ENCODE peak calls at places on chromosome 17, in six cellular contexts. B, M, D, X, H and A are unnamed samples.
A peak's percentile ranks its signal among the peaks of the same experiment; 100 is the strongest.

GRCh38 chr17:38916771-38917170 is 8.6 kb upstream of the LASP1NB start:
- DNase-seq in B (no peak), M (no peak), D (no peak), X (no peak), H (no peak), A (no peak)

GRCh38 chr17:9032151-9032550 is 10.8 kb downstream of the NTN1 start:
- DNase-seq in B (no peak), M (no peak), D (no peak), X (no peak), H (no peak), A (no peak)

GRCh38 chr17:81409190-81409935 is 14.1 kb downstream of the BAHCC1 start:
- DNase-seq in B (no peak), M (no peak), D (peak; percentile 69), X (no peak), H (no peak), A (peak; percentile 81)

GRCh38 chr17:78819402-78819801 is 21.2 kb downstream of the USP36 start:
- DNase-seq in B (no peak), M (no peak), D (no peak), X (no peak), H (no peak), A (no peak)

GRCh38 chr17:54900457-54901229 is at the start of gene TOM1L1:
- DNase-seq in B (no peak), M (peak; percentile 29), D (peak; percentile 92), X (peak; percentile 63), H (peak; percentile 75), A (peak; percentile 94)

GRCh38 chr17:78001182-78001581 is 42.7 kb downstream of the TNRC6C start:
- DNase-seq in B (no peak), M (no peak), D (peak; percentile 33), X (no peak), H (no peak), A (peak; percentile 43)

GRCh38 chr17:2903193-2903974 is 107.1 kb downstream of the RAP1GAP2 start:
- DNase-seq in B (no peak), M (no peak), D (no peak), X (no peak), H (no peak), A (no peak)

GRCh38 chr17:82200743-82201497 is 11.7 kb downstream of the CCDC57 start:
- DNase-seq in B (peak; percentile 74), M (no peak), D (peak; percentile 25), X (no peak), H (no peak), A (no peak)

GRCh38 chr17:17856386-17856785 is 19.6 kb upstream of the SREBF1 start:
- DNase-seq in B (no peak), M (no peak), D (no peak), X (no peak), H (no peak), A (no peak)

GRCh38 chr17:17942846-17943245 is 29.4 kb downstream of the TOM1L2 start:
- DNase-seq in B (no peak), M (no peak), D (no peak), X (no peak), H (no peak), A (no peak)

GRCh38 chr17:67836205-67836987 is 11.1 kb downstream of the BPTF start:
- DNase-seq in B (no peak), M (no peak), D (no peak), X (no peak), H (no peak), A (no peak)

GRCh38 chr17:15343749-15344148 is 2.4 kb upstream of the TEKT3 start:
- DNase-seq in B (no peak), M (no peak), D (no peak), X (no peak), H (no peak), A (no peak)

GRCh38 chr17:55674107-55674506 is 48.6 kb downstream of the TMEM100 start:
- DNase-seq in B (no peak), M (peak; percentile 36), D (no peak), X (no peak), H (no peak), A (no peak)

GRCh38 chr17:77358801-77359716 is 218.3 kb downstream of the SEC14L1 start:
- DNase-seq in B (no peak), M (no peak), D (no peak), X (no peak), H (no peak), A (no peak)

GRCh38 chr17:81735181-81736102 is 23.4 kb downstream of the SLC25A10 start:
- DNase-seq in B (no peak), M (no peak), D (no peak), X (peak; percentile 29), H (peak; percentile 49), A (no peak)

GRCh38 chr17:33052856-33053255 is 61.2 kb downstream of the SPACA3 start:
- DNase-seq in B (no peak), M (no peak), D (no peak), X (no peak), H (no peak), A (no peak)

GRCh38 chr17:44350733-44351226 is 5.7 kb downstream of the GRN start:
- DNase-seq in B (peak; percentile 77), M (no peak), D (peak; percentile 96), X (peak; percentile 74), H (peak; percentile 41), A (peak; percentile 85)

GRCh38 chr17:15029469-15029868 is 235.7 kb downstream of the PMP22 start:
- DNase-seq in B (no peak), M (no peak), D (no peak), X (no peak), H (no peak), A (no peak)

GRCh38 chr17:81869221-81870154 is 1.6 kb downstream of the ARHGDIA start:
- DNase-seq in B (peak; percentile 48), M (no peak), D (peak; percentile 96), X (peak; percentile 78), H (no peak), A (peak; percentile 65)

GRCh38 chr17:12693640-12694039 is 27.9 kb downstream of the MYOCD start:
- DNase-seq in B (no peak), M (no peak), D (no peak), X (no peak), H (no peak), A (no peak)

GRCh38 chr17:41553987-41554680 is 17.7 kb downstream of the KRT9 start:
- DNase-seq in B (no peak), M (no peak), D (no peak), X (no peak), H (no peak), A (peak; percentile 41)

GRCh38 chr17:63369233-63369632 is 76.9 kb downstream of the CYB561 start:
- DNase-seq in B (no peak), M (no peak), D (no peak), X (no peak), H (no peak), A (no peak)

GRCh38 chr17:63364944-63365343 is 81.2 kb downstream of the CYB561 start:
- DNase-seq in B (no peak), M (no peak), D (no peak), X (no peak), H (no peak), A (no peak)

GRCh38 chr17:63365366-63366237 is 80.5 kb downstream of the CYB561 start:
- DNase-seq in B (no peak), M (no peak), D (no peak), X (no peak), H (no peak), A (no peak)

GRCh38 chr17:63364387-63364786 is 81.7 kb downstream of the CYB561 start:
- DNase-seq in B (no peak), M (no peak), D (no peak), X (no peak), H (peak; percentile 24), A (no peak)

DNA sequence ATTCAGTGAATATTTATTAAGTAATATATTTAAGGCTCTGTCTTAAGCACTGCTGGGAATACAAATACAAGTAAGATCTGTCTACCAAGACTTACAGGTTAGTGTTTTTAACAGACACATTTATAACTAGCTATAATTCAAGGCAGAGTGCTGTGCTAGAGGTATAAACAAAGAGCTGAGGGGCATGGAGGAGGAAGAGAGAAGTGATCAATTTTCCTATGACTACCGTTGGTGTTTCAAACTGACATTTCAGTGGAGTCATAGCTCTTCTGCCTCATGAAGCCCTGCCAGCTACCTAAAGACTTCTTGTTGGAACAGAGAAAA is 79.9 kb downstream of the CYB561 start:
- DNase-seq in B (no peak), M (no peak), D (no peak), X (no peak), H (no peak), A (no peak)
- H3K4me1 ChIP-seq in B (no peaks in the 10 kb centered on the region), M (no peaks in the 10 kb centered on the region), D (peaks cover 9% of the 10 kb centered on the region), X (no peaks in the 10 kb centered on the region), H (no peaks in the 10 kb centered on the region), A (no peaks in the 10 kb centered on the region)

DNA sequence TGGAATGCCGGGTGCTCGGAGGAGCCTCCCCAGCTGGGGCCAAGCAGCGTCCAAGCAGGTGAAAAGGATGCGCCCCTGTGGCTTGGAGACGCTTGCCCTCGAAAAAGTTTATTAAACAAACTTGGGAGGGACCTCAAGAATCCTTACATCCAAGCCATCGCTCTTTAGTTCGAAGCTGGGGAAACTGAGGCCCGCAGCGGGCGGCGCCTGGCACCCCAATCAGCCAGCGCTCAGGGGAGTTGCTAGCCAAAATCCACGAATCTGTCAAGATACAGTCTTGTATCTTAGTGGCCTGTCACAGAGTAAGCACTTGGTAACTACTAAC is 553 bp upstream of the B9D1 start:
- DNase-seq in B (no peak), M (no peak), D (no peak), X (no peak), H (no peak), A (no peak)
- TF ChIP-seq CTCF in B (peak; percentile 33), M (no peak), D (no peak), X (no peak), H (no peak), A (no peak)

DNA sequence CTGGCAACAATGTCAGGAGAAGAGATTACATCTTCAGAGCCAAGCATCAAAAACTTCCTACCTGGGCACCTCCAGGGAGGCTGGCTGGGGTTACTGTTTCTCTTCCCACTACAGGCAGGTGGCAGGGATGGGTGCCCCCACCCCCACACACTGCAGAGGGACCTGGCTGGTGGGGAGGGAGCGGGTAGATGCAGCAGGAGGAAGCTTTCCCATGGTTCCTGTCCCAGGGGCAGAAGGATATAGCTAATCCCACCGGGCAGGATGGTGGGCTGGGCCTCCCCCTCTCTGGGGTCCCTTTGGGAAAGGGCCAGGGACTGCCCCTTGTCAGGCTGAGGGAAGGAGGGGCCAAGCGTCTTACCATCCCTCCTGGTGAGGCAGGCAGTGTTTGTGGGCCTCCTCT is 16.7 kb upstream of the MTMR4 start:
- DNase-seq in B (no peak), M (no peak), D (peak; percentile 60), X (no peak), H (no peak), A (peak; percentile 54)
- H3K4me1 ChIP-seq in B (peaks cover 12% of the 10 kb centered on the region), M (no peaks in the 10 kb centered on the region), D (peaks cover 21% of the 10 kb centered on the region), X (peaks cover 5% of the 10 kb centered on the region), H (no peaks in the 10 kb centered on the region), A (peaks cover 12% of the 10 kb centered on the region)

DNA sequence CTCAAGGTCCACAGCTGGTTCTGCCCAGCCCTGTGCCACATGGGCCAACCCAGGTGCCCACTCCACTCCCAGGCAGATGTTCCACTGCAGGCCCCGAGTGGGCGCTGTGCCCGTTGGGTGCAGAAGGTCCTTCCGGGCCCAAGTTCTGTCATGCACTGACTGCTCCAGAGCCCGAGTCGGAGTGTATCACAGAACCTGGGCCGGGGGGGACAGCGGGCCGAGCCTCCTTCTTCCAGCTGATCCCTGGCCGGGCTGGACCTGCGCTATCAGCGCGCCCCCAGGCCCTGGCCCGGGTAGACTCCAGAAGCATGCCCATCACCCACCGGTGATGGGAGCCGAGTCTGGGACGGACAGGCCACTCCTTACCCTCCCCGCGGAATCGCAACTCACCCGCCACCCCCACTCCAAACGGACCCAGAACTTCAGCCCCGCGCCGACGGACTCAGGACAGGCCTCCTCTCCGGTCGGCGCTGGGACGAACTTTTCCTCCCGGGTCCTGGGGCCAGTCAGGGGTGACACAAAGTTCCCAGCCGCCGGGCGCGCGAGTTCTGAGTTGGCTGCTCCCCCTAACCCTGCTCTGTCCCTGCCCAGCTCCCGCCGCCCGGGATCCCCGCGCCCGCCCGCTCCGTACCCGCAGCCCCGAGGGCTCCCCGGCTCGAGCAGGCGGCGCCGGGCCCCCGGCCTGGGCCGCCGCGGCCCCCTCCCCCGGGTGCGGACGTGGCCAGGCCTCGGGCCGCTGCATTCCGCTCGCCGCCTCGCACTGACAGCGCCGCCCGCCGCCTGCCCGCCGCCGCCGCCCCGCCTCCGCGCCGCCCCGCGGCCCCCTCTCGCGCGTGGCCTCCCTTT is at the start of gene COPZ2:
- DNase-seq in B (peak; percentile 67), M (no peak), D (peak; percentile 85), X (peak; percentile 72), H (peak; percentile 37), A (peak; percentile 61)
- TF ChIP-seq CTCF in B (peak; percentile 83), M (peak; percentile 71), D (peak; percentile 69), X (no peak), H (peak; percentile 64), A (peak; percentile 53)